ENCODE peak calls at places on chromosomes 3 and 15, in six cellular contexts. W is MM.1S, Z is left ventricle myocardium inferior, A is hepatocyte, S is WERI-Rb-1, G is heart left ventricle. K is an unnamed sample.

GRCh38 chr15:61764981-61765380 is 295.3 kb downstream of the VPS13C start:
- DNase-seq in W (no peak), G (no peak), S (no peak), Z (no peak), A (no peak), K (no peak)

GRCh38 chr3:140629351-140630137 is 48.3 kb upstream of the TRIM42 start:
- DNase-seq in G (no peak), A (peak; percentile 47), S (no peak), Z (no peak), W (no peak), K (peak; percentile 91)

GRCh38 chr15:32935139-32935538 is 217.3 kb downstream of the GREM1 start:
- DNase-seq in Z (no peak), G (no peak), W (no peak), A (no peak), S (no peak), K (no peak)

GRCh38 chr3:133506215-133506901 is 67.1 kb upstream of the CDV3 start:
- DNase-seq in A (no peak), W (peak; percentile 98), G (no peak), Z (no peak), S (no peak), K (no peak)

GRCh38 chr3:141368062-141368924 is at the start of gene ZBTB38:
- DNase-seq in W (peak; percentile 19), G (peak; percentile 91), Z (peak; percentile 88), S (no peak), A (peak; percentile 96), K (peak; percentile 86)

GRCh38 chr15:65939901-65940617 is 70.8 kb downstream of the RAB11A start:
- DNase-seq in A (no peak), Z (peak; percentile 33), G (peak; percentile 41), S (no peak), W (no peak), K (peak; percentile 86)

GRCh38 chr3:53102601-53103147 is 27.6 kb downstream of the RFT1 start:
- DNase-seq in Z (no peak), A (no peak), S (no peak), G (no peak), W (peak; percentile 80), K (no peak)

GRCh38 chr3:171790898-171791694 is 19.2 kb downstream of the PLD1 start:
- DNase-seq in S (no peak), Z (no peak), A (no peak), G (no peak), W (no peak), K (no peak)

GRCh38 chr3:135907422-135908165 is 57.9 kb upstream of the PPP2R3A start:
- DNase-seq in G (no peak), Z (no peak), W (no peak), A (no peak), S (no peak), K (no peak)

GRCh38 chr15:90001062-90001682 is at the start of gene ZNF710:
- DNase-seq in Z (peak; percentile 56), S (peak; percentile 59), A (peak; percentile 84), W (peak; percentile 27), G (peak; percentile 71), K (no peak)

GRCh38 chr3:127722928-127723603 is 50.3 kb downstream of the ABTB1 start:
- DNase-seq in A (no peak), G (no peak), Z (no peak), S (peak; percentile 67), W (no peak), K (no peak)

GRCh38 chr3:8629151-8630021 is 15.2 kb downstream of the SSUH2 start:
- DNase-seq in G (no peak), Z (no peak), W (no peak), S (no peak), A (peak; percentile 80), K (peak; percentile 77)

GRCh38 chr15:25862469-25863066 is 559 bp downstream of the ATP10A start:
- DNase-seq in A (peak; percentile 51), S (peak; percentile 9), W (no peak), Z (no peak), G (no peak), K (no peak)

GRCh38 chr3:16400143-16400935 is 113.2 kb downstream of the RFTN1 start:
- DNase-seq in G (no peak), S (no peak), W (no peak), A (no peak), Z (no peak), K (no peak)

GRCh38 chr3:16950282-16950681 is 65.5 kb downstream of the PLCL2 start:
- DNase-seq in G (no peak), Z (no peak), A (no peak), W (no peak), S (no peak), K (no peak)

GRCh38 chr3:25306066-25306465 is 122.0 kb upstream of the RARB start:
- DNase-seq in A (no peak), G (no peak), S (no peak), Z (no peak), W (no peak), K (no peak)

GRCh38 chr15:63601026-63601726 is 4.0 kb downstream of the FBXL22 start:
- DNase-seq in A (peak; percentile 41), S (peak; percentile 43), W (peak; percentile 21), G (peak; percentile 38), Z (peak; percentile 32), K (no peak)

GRCh38 chr15:67072442-67072841 is 7.0 kb downstream of the SMAD3 start:
- DNase-seq in W (no peak), G (no peak), Z (no peak), S (no peak), A (no peak), K (no peak)

GRCh38 chr3:154666542-154666941 is 236.6 kb upstream of the GPR149 start:
- DNase-seq in W (no peak), Z (no peak), A (no peak), G (no peak), S (no peak), K (no peak)

GRCh38 chr3:122890077-122890484 is 95.2 kb downstream of the SLC49A4 start:
- DNase-seq in W (no peak), S (no peak), A (peak; percentile 62), Z (peak; percentile 70), G (peak; percentile 78), K (no peak)

GRCh38 chr3:69791919-69792399 is 52.7 kb downstream of the MITF start:
- DNase-seq in A (peak; percentile 19), G (no peak), W (no peak), S (no peak), Z (no peak), K (no peak)

GRCh38 chr3:37053337-37053736 is 60.0 kb downstream of the MLH1 start:
- DNase-seq in W (no peak), S (no peak), A (no peak), Z (no peak), G (no peak), K (no peak)

GRCh38 chr3:140319801-140320200 is 358.1 kb upstream of the TRIM42 start:
- DNase-seq in A (peak; percentile 41), G (no peak), S (no peak), W (no peak), Z (no peak), K (no peak)

GRCh38 chr15:47388299-47388698 is 329.0 kb upstream of the SEMA6D start:
- DNase-seq in Z (no peak), G (no peak), A (no peak), W (no peak), S (no peak), K (no peak)

GRCh38 chr3:188936597-188937107 is 235.1 kb upstream of the TPRG1 start:
- DNase-seq in A (no peak), G (no peak), Z (no peak), W (no peak), S (no peak), K (no peak)

DNA sequence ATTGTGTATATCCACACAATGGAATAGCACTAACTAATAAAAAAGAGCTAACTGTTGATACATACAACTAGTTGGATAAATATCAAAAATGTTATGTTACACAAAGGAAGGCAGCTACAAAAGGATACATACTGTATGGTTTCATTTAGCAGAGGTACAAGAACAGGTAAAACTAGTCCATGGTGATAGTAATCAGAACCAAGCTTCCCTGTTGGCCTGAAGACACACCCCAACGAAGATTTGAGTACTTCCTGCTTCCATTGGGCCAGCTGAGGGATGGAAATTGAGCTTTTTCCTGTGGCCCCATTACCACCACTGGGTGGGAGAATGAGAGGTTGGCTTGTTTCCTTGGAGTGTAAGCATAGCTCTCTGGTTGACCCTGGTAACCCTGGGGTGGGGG is 117.3 kb upstream of the CADPS start:
- DNase-seq in Z (no peak), A (no peak), S (no peak), W (no peak), G (no peak), K (no peak)
- H3K4me3 ChIP-seq in Z (no peak overlapping the region), A (no peak overlapping the region), S (no peak overlapping the region), W (no peak overlapping the region), G (no peak overlapping the region), K (no peak overlapping the region)

DNA sequence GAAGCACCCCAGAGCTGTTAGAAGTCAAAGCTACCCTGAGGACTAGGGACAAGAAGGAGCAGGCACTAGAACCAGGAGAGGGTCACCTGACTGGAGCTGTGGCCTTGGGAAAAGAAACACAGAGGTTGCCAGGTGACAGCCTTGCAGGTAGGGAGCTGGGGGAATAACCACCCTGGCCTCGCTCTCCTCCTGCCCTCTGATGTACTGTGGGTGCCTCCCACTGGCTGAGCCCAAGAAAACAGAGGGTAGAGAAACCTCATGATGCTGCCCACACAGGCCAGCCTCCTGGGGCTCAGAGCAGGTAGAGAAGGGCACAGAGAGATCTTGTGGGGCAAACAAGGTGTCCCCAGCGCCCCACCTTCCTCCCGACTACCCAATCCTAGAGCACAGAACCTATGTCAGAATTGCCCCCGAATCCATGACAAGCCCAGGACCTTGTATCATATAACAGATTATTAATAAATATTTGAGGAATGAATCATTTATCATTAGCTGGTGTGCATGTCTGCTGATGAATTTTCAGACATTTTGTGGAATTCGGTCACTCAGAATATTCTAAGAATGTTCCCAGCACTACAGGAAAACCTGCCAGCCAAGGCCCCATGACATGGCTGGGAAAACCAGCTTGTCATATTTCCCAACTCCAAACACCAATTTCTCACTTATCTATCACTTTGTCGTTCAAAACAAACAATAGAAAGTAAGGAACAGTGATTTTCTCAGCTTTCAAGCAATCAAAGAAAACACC is 59.8 kb upstream of the MEX3B start:
- DNase-seq in A (peak; percentile 75), G (no peak), S (peak; percentile 38), Z (no peak), W (no peak), K (no peak)
- TF ChIP-seq CTCF in A (no peak), G (no peak), S (peak; percentile 33), Z (no peak), W (no peak), K (no peak)

GRCh38 chr3:20930034-20930433 is 744.0 kb upstream of the SGO1 start:
- DNase-seq in S (peak; percentile 47), A (peak; percentile 19), G (no peak), W (peak; percentile 46), Z (no peak), K (no peak)
- H3K27me3 ChIP-seq in S (no peaks in the 10 kb centered on the region), A (no peaks in the 10 kb centered on the region), G (no peaks in the 10 kb centered on the region), W (no peaks in the 10 kb centered on the region), Z (no peaks in the 10 kb centered on the region), K (no peaks in the 10 kb centered on the region)

GRCh38 chr15:39145854-39146253 is 435.0 kb upstream of the THBS1 start:
- DNase-seq in Z (no peak), W (no peak), S (no peak), G (no peak), A (no peak), K (no peak)
- H3K4me3 ChIP-seq in Z (no peak overlapping the region), W (no peak overlapping the region), S (no peak overlapping the region), G (no peak overlapping the region), A (no peak overlapping the region), K (no peak overlapping the region)

K was measured in kidney epithelial cell.